ENCODE peak calls at places on chromosomes 16 and 17, in ten cellular contexts. Z is pancreas; G is upper lobe of right lung; K is fibroblast of the conjunctiva; L is NCI-H1048; V is NCI-H1694; F is activated CD4-positive, alpha-beta T cell treated with anti-CD3 and anti-CD28 coated beads, Interleukin-2, amount 50 U/mL, for 48 hours; W is NCI-H1417; U is renal cortical epithelial cell; S is globus pallidus. D is an unnamed sample.

GRCh38 chr16:86531641-86532525 is 21.6 kb downstream of the FOXF1 start:
- DNase-seq in Z (no peak), G (peak; percentile 59), K (no peak), L (no peak), V (no peak), F (no peak), W (no peak), U (no peak), S (no peak), D (no peak)

GRCh38 chr17:67200727-67201301 is 44.2 kb downstream of the HELZ start:
- DNase-seq in Z (no peak), G (no peak), K (no peak), L (no peak), V (no peak), F (no peak), W (no peak), U (no peak), S (no peak), D (no peak)

GRCh38 chr17:56570199-56570598 is 23.3 kb upstream of the NOG start:
- DNase-seq in Z (no peak), G (no peak), K (no peak), L (no peak), V (no peak), F (no peak), W (no peak), U (no peak), S (no peak), D (no peak)

GRCh38 chr16:23354246-23354645 is 52.1 kb downstream of the SCNN1B start:
- DNase-seq in Z (no peak), G (peak; percentile 46), K (no peak), L (no peak), V (no peak), F (no peak), W (no peak), U (no peak), S (no peak), D (no peak)

GRCh38 chr17:30124273-30124796 is 7.7 kb downstream of the NSRP1 start:
- DNase-seq in Z (no peak), G (no peak), K (no peak), L (no peak), V (no peak), F (no peak), W (no peak), U (no peak), S (no peak), D (no peak)

GRCh38 chr16:53974484-53975115 is 270.6 kb downstream of the FTO start:
- DNase-seq in Z (no peak), G (no peak), K (peak; percentile 64), L (no peak), V (no peak), F (no peak), W (no peak), U (no peak), S (no peak), D (no peak)

GRCh38 chr16:4386951-4387565 is 15.4 kb downstream of the VASN start:
- DNase-seq in Z (no peak), G (no peak), K (no peak), L (no peak), V (no peak), F (no peak), W (no peak), U (no peak), S (no peak), D (no peak)

GRCh38 chr16:80171746-80172145 is 369.0 kb upstream of the DYNLRB2 start:
- DNase-seq in Z (no peak), G (no peak), K (no peak), L (no peak), V (no peak), F (no peak), W (no peak), U (no peak), S (no peak), D (no peak)

GRCh38 chr17:80813318-80813717 is 178.3 kb upstream of the CHMP6 start:
- DNase-seq in Z (no peak), G (no peak), K (no peak), L (no peak), V (no peak), F (no peak), W (no peak), U (no peak), S (no peak), D (no peak)

GRCh38 chr17:6800422-6801027 is 24.5 kb downstream of the FBXO39 start:
- DNase-seq in Z (no peak), G (no peak), K (no peak), L (no peak), V (no peak), F (peak; percentile 20), W (no peak), U (no peak), S (no peak), D (no peak)

GRCh38 chr17:39737331-39737760 is 392 bp upstream of the GRB7 start:
- DNase-seq in Z (peak; percentile 64), G (no peak), K (no peak), L (no peak), V (no peak), F (no peak), W (no peak), U (no peak), S (no peak), D (no peak)

GRCh38 chr17:82384730-82385429 is 13.3 kb downstream of the UTS2R start:
- DNase-seq in Z (peak; percentile 92), G (peak; percentile 79), K (no peak), L (no peak), V (peak; percentile 42), F (no peak), W (peak; percentile 89), U (peak; percentile 42), S (no peak), D (no peak)

GRCh38 chr17:80474933-80475915 is 1.2 kb downstream of the NPTX1 start:
- DNase-seq in Z (no peak), G (no peak), K (no peak), L (no peak), V (no peak), F (peak; percentile 26), W (peak; percentile 38), U (no peak), S (no peak), D (no peak)

GRCh38 chr16:30910427-30911029 is 12.8 kb upstream of the FBXL19 start:
- DNase-seq in Z (no peak), G (no peak), K (no peak), L (no peak), V (no peak), F (no peak), W (no peak), U (no peak), S (no peak), D (no peak)

GRCh38 chr17:63446218-63446980 is at the start of gene CYB561:
- DNase-seq in Z (peak; percentile 87), G (peak; percentile 94), K (no peak), L (peak; percentile 47), V (no peak), F (peak; percentile 75), W (peak; percentile 89), U (peak; percentile 14), S (peak; percentile 16), D (no peak)

GRCh38 chr16:59164461-59164860 is 430.3 kb upstream of the GOT2 start:
- DNase-seq in Z (no peak), G (no peak), K (no peak), L (no peak), V (no peak), F (no peak), W (no peak), U (no peak), S (no peak), D (no peak)

GRCh38 chr17:915416-916201 is 64.0 kb downstream of the NXN start:
- DNase-seq in Z (no peak), G (no peak), K (no peak), L (no peak), V (no peak), F (no peak), W (peak; percentile 28), U (peak; percentile 64), S (no peak), D (no peak)

GRCh38 chr17:20173091-20173490 is 163.9 kb downstream of the SPECC1 start:
- DNase-seq in Z (no peak), G (no peak), K (no peak), L (no peak), V (no peak), F (no peak), W (no peak), U (peak; percentile 77), S (no peak), D (no peak)

GRCh38 chr17:50452627-50453300 is 15.9 kb downstream of the CHAD start:
- DNase-seq in Z (no peak), G (no peak), K (no peak), L (no peak), V (no peak), F (no peak), W (no peak), U (peak; percentile 63), S (no peak), D (no peak)